ENCODE peak calls at places on chromosomes 5 and 9, in five cellular contexts. P is EL; O is fibroblast of pulmonary artery; U is CD8-positive, alpha-beta memory T cell; R is effector CD4-positive, alpha-beta T cell. I is an unnamed sample.

GRCh38 chr9:121529237-121529987 is 29.8 kb upstream of the GGTA1 start:
- DNase-seq in P (peak; percentile 98), R (no peak), O (peak; percentile 99), U (no peak), I (no peak)

GRCh38 chr5:150124111-150124557 is 31.5 kb downstream of the PDGFRB start:
- DNase-seq in O (no peak), P (no peak), R (no peak), U (no peak), I (no peak)

GRCh38 chr9:126775926-126776325 is 28.9 kb upstream of the ZBTB43 start:
- DNase-seq in P (no peak), R (no peak), U (no peak), O (no peak), I (no peak)

GRCh38 chr5:55914971-55915370 is 63.8 kb downstream of the IL31RA start:
- DNase-seq in P (no peak), R (no peak), U (no peak), O (no peak), I (no peak)

GRCh38 chr9:134966697-134967546 is 49.2 kb upstream of the FCN1 start:
- DNase-seq in U (no peak), P (no peak), O (no peak), R (no peak), I (no peak)

GRCh38 chr5:143708672-143709071 is 103.3 kb upstream of the HMHB1 start:
- DNase-seq in O (no peak), R (no peak), P (no peak), U (no peak), I (no peak)

GRCh38 chr5:95771109-95771708 is 40.1 kb downstream of the RHOBTB3 start:
- DNase-seq in O (peak; percentile 46), P (no peak), R (no peak), U (no peak), I (no peak)

GRCh38 chr5:1184163-1184470 is 17.3 kb upstream of the SLC6A19 start:
- DNase-seq in P (no peak), O (no peak), R (no peak), U (no peak), I (no peak)

GRCh38 chr5:14603141-14603540 is 21.5 kb downstream of the OTULINL start:
- DNase-seq in O (no peak), U (no peak), R (no peak), P (no peak), I (no peak)

GRCh38 chr9:4769321-4770080 is 23.2 kb upstream of the RCL1 start:
- DNase-seq in O (peak; percentile 70), P (peak; percentile 59), R (no peak), U (no peak), I (no peak)

GRCh38 chr9:133943781-133944745 is 48.1 kb downstream of the VAV2 start:
- DNase-seq in O (no peak), P (no peak), U (no peak), R (no peak), I (no peak)

GRCh38 chr5:132475531-132475930 is 15.0 kb downstream of the IRF1 start:
- DNase-seq in O (no peak), P (no peak), R (no peak), U (no peak), I (no peak)

GRCh38 chr5:142013734-142014495 is 1.1 kb upstream of the GNPDA1 start:
- DNase-seq in R (no peak), O (peak; percentile 59), P (peak; percentile 89), U (no peak), I (no peak)

GRCh38 chr5:135979510-135979909 is 24.7 kb upstream of the LECT2 start:
- DNase-seq in U (no peak), R (no peak), P (peak; percentile 41), O (peak; percentile 83), I (no peak)

GRCh38 chr9:75491533-75491932 is 398.9 kb upstream of the PCSK5 start:
- DNase-seq in O (no peak), U (no peak), R (no peak), P (no peak), I (no peak)

GRCh38 chr9:80061940-80062339 is 490.2 kb downstream of the TLE4 start:
- DNase-seq in P (peak; percentile 93), R (no peak), O (peak; percentile 60), U (no peak), I (no peak)

GRCh38 chr9:38339496-38339895 is 53.0 kb upstream of the ALDH1B1 start:
- DNase-seq in O (peak; percentile 44), U (no peak), R (no peak), P (peak; percentile 10), I (no peak)

GRCh38 chr9:35500130-35500748 is 10.3 kb downstream of the RUSC2 start:
- DNase-seq in R (no peak), U (no peak), O (no peak), P (no peak), I (no peak)